ENCODE peak calls at places on chromosomes 12 and 14, in nine cellular contexts. E is type B pancreatic cell, G is AG09319, N is G401, Q is cardiac muscle cell, S is dorsolateral prefrontal cortex, U is WERI-Rb-1, D is NAMALWA, Z is AG04450. X is an unnamed sample.

GRCh38 chr12:105761075-105761474 is 377.7 kb downstream of the NUAK1 start:
- DNase-seq in E (no peak), G (no peak), N (no peak), Q (peak), S (no peak), U (no peak), D (no peak), Z (no peak), X (no peak)

GRCh38 chr12:28177862-28178261 is 12.4 kb upstream of the CCDC91 start:
- DNase-seq in E (no peak), G (no peak), N (no peak), Q (no peak), S (no peak), U (no peak), D (no peak), Z (no peak), X (no peak)

GRCh38 chr14:74841230-74842207 is 34.4 kb downstream of the PROX2 start:
- DNase-seq in E (no peak), G (no peak), N (no peak), Q (no peak), S (no peak), U (no peak), D (no peak), Z (no peak), X (no peak)

GRCh38 chr12:127903146-127903545 is 363.8 kb upstream of the TMEM132C start:
- DNase-seq in E (no peak), G (no peak), N (no peak), Q (no peak), S (no peak), U (no peak), D (no peak), Z (no peak), X (no peak)

GRCh38 chr12:131106542-131106941 is 152.8 kb downstream of the ADGRD1 start:
- DNase-seq in E (no peak), G (no peak), N (no peak), Q (no peak), S (peak), U (no peak), D (no peak), Z (no peak), X (no peak)

GRCh38 chr12:56785141-56785865 is 22.2 kb downstream of the HSD17B6 start:
- DNase-seq in E (no peak), G (no peak), N (no peak), Q (no peak), S (no peak), U (no peak), D (no peak), Z (no peak), X (no peak)

GRCh38 chr12:122486805-122487426 is 13.8 kb downstream of the ZCCHC8 start:
- DNase-seq in E (peak), G (no peak), N (no peak), Q (no peak), S (no peak), U (no peak), D (no peak), Z (no peak), X (no peak)

GRCh38 chr12:124927325-124928094 is 13.1 kb upstream of the UBC start:
- DNase-seq in E (peak), G (no peak), N (peak), Q (peak), S (peak), U (peak), D (peak), Z (no peak), X (peak)

GRCh38 chr12:75662501-75663159 is 151.2 kb upstream of the KRR1 start:
- DNase-seq in E (no peak), G (no peak), N (no peak), Q (no peak), S (no peak), U (no peak), D (no peak), Z (no peak), X (no peak)

GRCh38 chr14:103516426-103517171 is 6.0 kb downstream of the CKB start:
- DNase-seq in E (no peak), G (no peak), N (peak), Q (no peak), S (no peak), U (no peak), D (no peak), Z (no peak), X (no peak)

GRCh38 chr12:14514154-14514842 is 53.4 kb downstream of the PLBD1 start:
- DNase-seq in E (no peak), G (no peak), N (no peak), Q (peak), S (no peak), U (peak), D (peak), Z (no peak), X (no peak)

GRCh38 chr14:91839754-91840153 is 27.6 kb downstream of the TC2N start:
- DNase-seq in E (no peak), G (no peak), N (no peak), Q (no peak), S (no peak), U (no peak), D (peak), Z (no peak), X (no peak)

GRCh38 chr12:93778306-93778705 is 101.1 kb downstream of the CRADD start:
- DNase-seq in E (no peak), G (peak), N (peak), Q (peak), S (no peak), U (no peak), D (no peak), Z (peak), X (no peak)

GRCh38 chr14:75610839-75611238 is 32.4 kb downstream of the FLVCR2 start:
- DNase-seq in E (no peak), G (no peak), N (no peak), Q (peak), S (no peak), U (no peak), D (no peak), Z (no peak), X (no peak)

GRCh38 chr12:99959549-99960170 is 25.1 kb downstream of the ANKS1B start:
- DNase-seq in E (no peak), G (no peak), N (peak), Q (peak), S (no peak), U (no peak), D (no peak), Z (no peak), X (no peak)

GRCh38 chr14:58353516-58354299 is 42.0 kb upstream of the TOMM20L start:
- DNase-seq in E (no peak), G (no peak), N (no peak), Q (no peak), S (no peak), U (no peak), D (no peak), Z (no peak), X (no peak)

GRCh38 chr14:92696356-92696755 is 52.1 kb downstream of the LGMN start:
- DNase-seq in E (no peak), G (no peak), N (no peak), Q (no peak), S (no peak), U (no peak), D (no peak), Z (no peak), X (no peak)

GRCh38 chr14:105148604-105149145 is 19.9 kb downstream of the JAG2 start:
- DNase-seq in E (no peak), G (no peak), N (no peak), Q (no peak), S (no peak), U (no peak), D (no peak), Z (no peak), X (peak)

GRCh38 chr14:49512147-49512551 is 74.0 kb downstream of the RPS29 start:
- DNase-seq in E (no peak), G (peak), N (no peak), Q (peak), S (no peak), U (no peak), D (no peak), Z (peak), X (no peak)

GRCh38 chr14:24279301-24280186 is 8.1 kb upstream of the RABGGTA start:
- DNase-seq in E (no peak), G (no peak), N (no peak), Q (no peak), S (no peak), U (no peak), D (peak), Z (no peak), X (no peak)

GRCh38 chr14:26132061-26132460 is 465.8 kb downstream of the NOVA1 start:
- DNase-seq in E (no peak), G (no peak), N (no peak), Q (peak), S (no peak), U (no peak), D (no peak), Z (no peak), X (no peak)

GRCh38 chr12:27555928-27556778 is 32.1 kb downstream of the PPFIBP1 start:
- DNase-seq in E (no peak), G (no peak), N (no peak), Q (peak), S (no peak), U (no peak), D (no peak), Z (no peak), X (no peak)

GRCh38 chr12:126437934-126438333 is 1372.7 kb downstream of the AACS start:
- DNase-seq in E (no peak), G (no peak), N (no peak), Q (no peak), S (no peak), U (no peak), D (no peak), Z (no peak), X (no peak)

GRCh38 chr12:130429656-130430505 is 92.2 kb downstream of the PIWIL1 start:
- DNase-seq in E (peak), G (no peak), N (no peak), Q (no peak), S (no peak), U (peak), D (no peak), Z (no peak), X (no peak)

GRCh38 chr14:31487891-31488290 is at the start of gene GPR33:
- DNase-seq in E (no peak), G (no peak), N (no peak), Q (no peak), S (no peak), U (no peak), D (no peak), Z (no peak), X (no peak)

GRCh38 chr14:69459122-69459521 is 25.4 kb upstream of the PLEKHD1 start:
- DNase-seq in E (no peak), G (no peak), N (no peak), Q (no peak), S (no peak), U (no peak), D (no peak), Z (no peak), X (no peak)

GRCh38 chr14:76768201-76768656 is 7.0 kb downstream of the VASH1 start:
- DNase-seq in E (peak), G (no peak), N (no peak), Q (peak), S (no peak), U (no peak), D (peak), Z (no peak), X (no peak)

GRCh38 chr12:91414147-91414546 is 231.5 kb upstream of the DCN start:
- DNase-seq in E (no peak), G (no peak), N (no peak), Q (no peak), S (no peak), U (no peak), D (no peak), Z (no peak), X (no peak)

GRCh38 chr12:121806556-121807308 is 2.9 kb downstream of the SETD1B start:
- DNase-seq in E (no peak), G (no peak), N (peak), Q (peak), S (no peak), U (no peak), D (no peak), Z (no peak), X (no peak)

GRCh38 chr14:29955087-29955486 is 27.4 kb upstream of the PRKD1 start:
- DNase-seq in E (no peak), G (no peak), N (no peak), Q (peak), S (no peak), U (no peak), D (no peak), Z (no peak), X (no peak)

GRCh38 chr12:14111230-14111865 is 129.9 kb upstream of the GRIN2B start:
- DNase-seq in E (no peak), G (no peak), N (no peak), Q (no peak), S (no peak), U (peak), D (peak), Z (no peak), X (no peak)

GRCh38 chr14:23478109-23478698 is 8.7 kb downstream of the NGDN start:
- DNase-seq in E (no peak), G (peak), N (peak), Q (peak), S (no peak), U (peak), D (peak), Z (peak), X (peak)

GRCh38 chr14:101562659-101563351 is 1.5 kb downstream of the DIO3 start:
- DNase-seq in E (no peak), G (no peak), N (no peak), Q (no peak), S (no peak), U (no peak), D (peak), Z (no peak), X (no peak)